ENCODE peak calls at places on chromosomes 6 and 20, in ten cellular contexts. Y, Q, V, N, H, C, E, B, U and X are unnamed samples. For H3K9me3, the result is how much of the 10 kb centered on the place peaks cover.

GRCh38 chr6:142913036-142913510 is 31.9 kb downstream of the HIVEP2 start:
- DNase-seq in E (no peak), H (no peak), B (no peak), C (no peak), V (no peak), Q (no peak), U (no peak), N (no peak), Y (no peak), X (no peak)

GRCh38 chr6:3159805-3160781 is 2.7 kb upstream of the TUBB2A start:
- DNase-seq in E (no peak), B (peak), C (peak), V (peak), Q (no peak), U (no peak), H (peak), N (no peak), Y (peak), X (peak)

GRCh38 chr6:170297577-170298330 is 6.9 kb upstream of the DLL1 start:
- DNase-seq in B (no peak), U (no peak), H (no peak), Q (no peak), E (no peak), C (no peak), Y (no peak), N (no peak), V (no peak), X (no peak)

GRCh38 chr6:141464490-141464889 is 668.2 kb upstream of the GJE1 start:
- DNase-seq in C (no peak), N (no peak), V (no peak), H (peak), B (no peak), U (peak), Y (peak), E (peak), Q (no peak), X (no peak)

GRCh38 chr20:40961176-40961575 is 67.4 kb upstream of the TOP1 start:
- DNase-seq in C (no peak), U (no peak), E (no peak), Q (no peak), H (no peak), B (no peak), Y (no peak), V (no peak), N (no peak), X (no peak)

GRCh38 chr6:4350571-4351505 is 215.5 kb upstream of the ECI2 start:
- DNase-seq in Q (no peak), C (no peak), B (peak), H (peak), V (no peak), N (no peak), Y (peak), U (no peak), E (peak), X (no peak)

GRCh38 chr20:13356087-13356486 is 135.0 kb downstream of the ISM1 start:
- DNase-seq in Y (no peak), V (no peak), C (no peak), H (no peak), N (no peak), B (no peak), E (no peak), U (no peak), Q (no peak), X (no peak)

GRCh38 chr20:63369024-63369530 is 7.9 kb upstream of the CHRNA4 start:
- DNase-seq in E (no peak), U (no peak), H (no peak), B (peak), Q (no peak), Y (no peak), C (no peak), N (no peak), V (no peak), X (no peak)

GRCh38 chr6:142416179-142416578 is 114.4 kb downstream of the ADGRG6 start:
- DNase-seq in B (no peak), U (no peak), Y (peak), C (no peak), Q (no peak), V (no peak), E (peak), N (no peak), H (peak), X (no peak)

GRCh38 chr6:31826793-31827285 is 699 bp upstream of the HSPA1B start:
- DNase-seq in Q (peak), N (peak), V (no peak), E (no peak), U (peak), H (no peak), B (peak), C (peak), Y (peak), X (peak)

GRCh38 chr6:154414021-154414813 is 57.6 kb upstream of the IPCEF1 start:
- DNase-seq in E (peak), H (peak), N (no peak), V (no peak), Y (peak), Q (no peak), C (no peak), B (no peak), U (peak), X (no peak)

GRCh38 chr6:4776967-4777925 is 1.0 kb downstream of the CDYL start:
- DNase-seq in E (peak), N (no peak), Y (peak), C (peak), Q (no peak), H (peak), U (no peak), B (peak), V (no peak), X (no peak)

GRCh38 chr6:10144772-10145171 is 270.1 kb downstream of the TFAP2A start:
- DNase-seq in V (no peak), E (no peak), C (no peak), Q (no peak), N (no peak), H (no peak), B (no peak), U (no peak), Y (no peak), X (no peak)

GRCh38 chr6:107488174-107488874 is 1.6 kb upstream of the SOBP start:
- DNase-seq in C (peak), N (no peak), Q (no peak), U (peak), H (no peak), B (peak), V (no peak), Y (no peak), E (no peak), X (no peak)

GRCh38 chr6:169780571-169781091 is 29.2 kb downstream of the ERMARD start:
- DNase-seq in E (peak), Q (no peak), Y (peak), H (no peak), B (no peak), N (no peak), V (no peak), C (no peak), U (no peak), X (no peak)

GRCh38 chr6:40806479-40806878 is 219.3 kb upstream of the LRFN2 start:
- DNase-seq in B (no peak), E (no peak), C (no peak), H (peak), U (no peak), Y (no peak), V (no peak), Q (no peak), N (no peak), X (no peak)

GRCh38 chr6:76779068-76779467 is 684.2 kb downstream of the HTR1B start:
- DNase-seq in H (no peak), Q (no peak), V (no peak), N (no peak), C (no peak), E (no peak), Y (no peak), U (no peak), B (no peak), X (no peak)

GRCh38 chr20:54347216-54347833 is 128.1 kb upstream of the DOK5 start:
- DNase-seq in H (no peak), V (no peak), E (no peak), Y (peak), U (no peak), B (no peak), N (no peak), Q (no peak), C (no peak), X (no peak)

GRCh38 chr20:48309293-48309692 is 518.5 kb downstream of the PREX1 start:
- DNase-seq in B (no peak), V (no peak), Y (no peak), N (no peak), H (no peak), C (no peak), U (no peak), Q (no peak), E (no peak), X (no peak)

GRCh38 chr20:57950764-57951163 is 240.9 kb upstream of the PMEPA1 start:
- DNase-seq in H (no peak), Y (no peak), C (no peak), B (no peak), U (no peak), V (no peak), E (no peak), Q (no peak), N (no peak), X (no peak)

GRCh38 chr6:169411722-169412121 is 158.1 kb upstream of the THBS2 start:
- DNase-seq in N (no peak), Y (no peak), E (no peak), Q (no peak), H (no peak), U (no peak), V (no peak), B (no peak), C (no peak), X (no peak)

GRCh38 chr6:70686548-70687133 is 19.0 kb downstream of the SMAP1 start:
- DNase-seq in B (no peak), N (no peak), Y (peak), C (no peak), H (peak), V (no peak), Q (no peak), U (peak), E (peak), X (no peak)

GRCh38 chr6:140346461-140346860 is 972.0 kb upstream of the CITED2 start:
- DNase-seq in U (no peak), Y (peak), E (peak), V (no peak), H (no peak), Q (no peak), C (no peak), B (no peak), N (peak), X (no peak)

GRCh38 chr6:53703047-53703446 is 37.5 kb upstream of the KLHL31 start:
- DNase-seq in N (no peak), Q (peak), C (no peak), V (no peak), E (no peak), B (no peak), U (no peak), H (no peak), Y (no peak), X (no peak)
- H3K27ac ChIP-seq in N (no peak), Q (peak), C (no peak), V (no peak), E (no peak), B (no peak), U (no peak), H (no peak), Y (no peak), X (no peak)

GRCh38 chr6:168039849-168040248 is 39.2 kb downstream of the FRMD1 start:
- DNase-seq in Q (no peak), C (no peak), Y (no peak), B (peak), H (no peak), V (no peak), U (no peak), E (no peak), N (peak), X (no peak)
- H3K9me3 ChIP-seq in Q (under half), C (under half), Y (under half), B (under half), H (under half), V (under half), U (under half), E (under half), N (under half), X (under half)

GRCh38 chr6:659716-660581 is 3.0 kb upstream of the HUS1B start:
- DNase-seq in H (no peak), N (no peak), V (no peak), B (no peak), U (no peak), Y (no peak), Q (no peak), E (no peak), C (no peak), X (no peak)
- H3K27ac ChIP-seq in H (no peak), N (no peak), V (no peak), B (no peak), U (peak), Y (no peak), Q (no peak), E (no peak), C (no peak), X (no peak)

GRCh38 chr6:88661136-88661535 is 302.3 kb downstream of the RNGTT start:
- DNase-seq in C (no peak), Q (no peak), N (no peak), B (no peak), H (no peak), V (no peak), E (no peak), Y (no peak), U (no peak), X (no peak)
- H3K9me3 ChIP-seq in C (under half), Q (under half), N (under half), B (under half), H (under half), V (under half), E (under half), Y (under half), U (under half), X (under half)

DNA sequence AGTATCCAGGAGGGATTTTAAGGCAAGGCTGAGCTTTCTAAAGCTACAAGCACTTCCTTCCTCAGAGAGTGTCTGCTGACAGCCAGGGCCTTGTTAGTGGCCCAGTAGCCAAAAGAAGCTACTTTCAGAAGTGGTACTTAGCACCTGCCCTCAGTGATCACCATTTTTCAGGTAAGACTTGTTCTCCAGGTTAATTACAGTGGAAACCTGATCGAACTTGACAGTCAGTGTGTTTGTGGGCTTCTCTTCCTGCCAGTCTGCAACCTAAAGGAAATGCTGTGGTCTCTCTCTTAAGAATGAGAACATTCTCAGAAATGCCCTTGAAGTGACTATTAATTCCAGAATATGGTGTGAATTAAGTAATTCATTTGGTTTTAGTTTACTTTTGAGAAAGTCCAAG is 185.1 kb upstream of the AGPAT4 start:
- DNase-seq in E (no peak), Q (no peak), C (no peak), U (no peak), H (peak), B (no peak), N (no peak), V (no peak), Y (peak), X (no peak)
- H3K27ac ChIP-seq in E (no peak), Q (no peak), C (no peak), U (peak), H (no peak), B (no peak), N (no peak), V (no peak), Y (no peak), X (no peak)

DNA sequence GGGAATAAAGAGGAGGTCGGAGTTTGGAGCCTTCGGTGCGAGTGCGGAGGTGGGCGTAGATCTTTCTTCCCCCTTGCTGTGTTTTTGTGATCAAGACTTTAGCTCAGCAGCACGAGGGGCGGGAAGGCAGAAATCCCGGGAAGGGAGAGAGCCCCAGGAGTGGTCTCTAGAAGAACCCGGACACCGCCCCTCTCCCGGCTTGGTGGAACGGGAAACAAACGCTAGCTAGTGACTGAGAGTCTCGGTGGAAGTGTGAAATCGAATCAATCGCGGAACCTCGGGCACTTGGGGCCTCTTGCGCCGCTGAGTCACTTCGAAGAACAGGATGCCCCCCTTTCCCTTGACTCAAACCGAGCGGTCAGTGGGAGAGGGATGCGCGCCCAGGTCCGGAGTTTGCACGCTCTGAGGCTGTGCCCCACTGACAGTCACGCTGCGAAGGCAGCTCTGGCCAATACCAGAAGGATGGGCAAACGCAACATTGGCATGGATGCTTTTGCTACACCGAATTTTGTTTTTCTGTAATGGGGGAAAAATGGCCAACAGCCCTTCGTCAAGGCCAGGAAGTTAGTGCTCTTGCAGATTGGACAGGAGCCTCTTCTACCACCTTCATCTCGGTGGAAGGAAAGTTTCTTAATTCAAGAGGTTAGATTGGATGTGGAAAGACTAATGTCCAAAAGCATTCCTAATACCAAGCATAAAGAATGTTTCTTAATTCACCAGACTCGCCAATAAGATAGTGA is 1.6 kb upstream of the OLIG3 start:
- DNase-seq in Y (no peak), C (no peak), B (no peak), V (no peak), E (no peak), Q (no peak), U (no peak), N (no peak), H (no peak), X (no peak)
- H3K9me3 ChIP-seq in Y (under half), C (under half), B (under half), V (under half), E (under half), Q (under half), U (under half), N (under half), H (under half), X (under half)